ENCODE peak calls at places on chromosomes 3 and 15, in six cellular contexts. C, B, Z, N, R and A are unnamed samples.

GRCh38 chr15:67065531-67066005 is at the start of gene SMAD3:
- DNase-seq in Z (peak; percentile 91), R (peak; percentile 94), N (peak; percentile 96), B (peak; percentile 73), C (peak; percentile 86), A (peak; percentile 59)

GRCh38 chr15:49902791-49903481 is 216.1 kb downstream of the ATP8B4 start:
- DNase-seq in C (no peak), B (no peak), R (no peak), Z (no peak), N (no peak), A (no peak)

GRCh38 chr15:100769975-100770340 is 109.7 kb upstream of the ALDH1A3 start:
- DNase-seq in B (no peak), R (no peak), Z (no peak), C (no peak), N (no peak), A (no peak)

GRCh38 chr15:83046558-83047127 is 20.4 kb downstream of the BTBD1 start:
- DNase-seq in R (no peak), Z (no peak), B (no peak), N (no peak), C (no peak), A (no peak)

GRCh38 chr15:82575335-82575734 is 35.1 kb upstream of the RPS17 start:
- DNase-seq in B (no peak), R (no peak), N (no peak), Z (no peak), C (no peak), A (no peak)

GRCh38 chr15:49045691-49046112 is 544 bp downstream of the SECISBP2L start:
- DNase-seq in B (peak; percentile 54), Z (no peak), R (no peak), N (no peak), C (peak; percentile 21), A (no peak)

GRCh38 chr3:47194994-47195393 is 31.1 kb upstream of the SETD2 start:
- DNase-seq in N (no peak), C (no peak), B (no peak), Z (no peak), R (no peak), A (no peak)

GRCh38 chr3:111732248-111732879 is 126.7 kb upstream of the PHLDB2 start:
- DNase-seq in C (no peak), N (no peak), R (peak; percentile 72), Z (no peak), B (no peak), A (no peak)

GRCh38 chr15:68797157-68797556 is 23.5 kb downstream of the ANP32A start:
- DNase-seq in N (no peak), Z (no peak), C (no peak), R (no peak), B (no peak), A (no peak)

GRCh38 chr3:184710870-184711365 is 946 bp downstream of the MAGEF1 start:
- DNase-seq in R (no peak), Z (no peak), N (no peak), C (no peak), B (no peak), A (no peak)

GRCh38 chr3:6779140-6779539 is 81.8 kb upstream of the GRM7 start:
- DNase-seq in B (no peak), Z (no peak), C (no peak), N (no peak), R (no peak), A (no peak)

GRCh38 chr3:167886690-167887089 is 151.2 kb downstream of the SERPINI1 start:
- DNase-seq in C (no peak), B (no peak), N (no peak), R (no peak), Z (no peak), A (no peak)

GRCh38 chr15:82726816-82727215 is 17.1 kb upstream of the AP3B2 start:
- DNase-seq in C (no peak), N (no peak), Z (no peak), R (no peak), B (no peak), A (no peak)

GRCh38 chr3:174125267-174125844 is 727.8 kb downstream of the NLGN1 start:
- DNase-seq in Z (no peak), N (no peak), C (no peak), B (no peak), R (no peak), A (no peak)

GRCh38 chr3:9420850-9421549 is 23.6 kb downstream of the SETD5 start:
- DNase-seq in C (no peak), N (no peak), B (no peak), R (no peak), Z (no peak), A (no peak)

GRCh38 chr15:99105516-99106341 is 849 bp downstream of the SYNM start:
- DNase-seq in Z (peak; percentile 56), B (peak; percentile 81), R (peak; percentile 41), N (peak; percentile 79), C (no peak), A (no peak)

GRCh38 chr3:2514031-2514430 is 415.4 kb downstream of the CNTN4 start:
- DNase-seq in N (no peak), B (no peak), R (no peak), Z (no peak), C (no peak), A (no peak)

GRCh38 chr3:80408322-80408721 is 640.5 kb upstream of the ROBO1 start:
- DNase-seq in N (no peak), Z (no peak), R (no peak), C (no peak), B (no peak), A (no peak)

GRCh38 chr3:37096292-37096691 is 78.1 kb downstream of the LRRFIP2 start:
- DNase-seq in Z (no peak), R (no peak), C (no peak), B (no peak), N (no peak), A (no peak)

GRCh38 chr3:142209655-142210054 is 15.7 kb downstream of the GK5 start:
- DNase-seq in R (no peak), Z (no peak), N (peak; percentile 87), B (no peak), C (peak; percentile 69), A (no peak)

GRCh38 chr15:45113380-45113990 is 487 bp downstream of the DUOX2 start:
- DNase-seq in Z (no peak), B (no peak), R (no peak), C (no peak), N (no peak), A (no peak)

GRCh38 chr3:128945878-128946175 is 48.0 kb downstream of the CFAP92 start:
- DNase-seq in N (no peak), C (no peak), Z (no peak), R (no peak), B (no peak), A (no peak)

GRCh38 chr3:128946411-128946810 is 47.5 kb downstream of the CFAP92 start:
- DNase-seq in R (no peak), N (no peak), C (no peak), B (no peak), Z (no peak), A (no peak)

GRCh38 chr3:128945041-128945877 is 48.6 kb downstream of the CFAP92 start:
- DNase-seq in B (no peak), N (no peak), R (no peak), C (no peak), Z (no peak), A (no peak)

GRCh38 chr3:128949158-128949557 is 44.7 kb downstream of the CFAP92 start:
- DNase-seq in R (no peak), B (no peak), C (no peak), N (no peak), Z (no peak), A (no peak)

DNA sequence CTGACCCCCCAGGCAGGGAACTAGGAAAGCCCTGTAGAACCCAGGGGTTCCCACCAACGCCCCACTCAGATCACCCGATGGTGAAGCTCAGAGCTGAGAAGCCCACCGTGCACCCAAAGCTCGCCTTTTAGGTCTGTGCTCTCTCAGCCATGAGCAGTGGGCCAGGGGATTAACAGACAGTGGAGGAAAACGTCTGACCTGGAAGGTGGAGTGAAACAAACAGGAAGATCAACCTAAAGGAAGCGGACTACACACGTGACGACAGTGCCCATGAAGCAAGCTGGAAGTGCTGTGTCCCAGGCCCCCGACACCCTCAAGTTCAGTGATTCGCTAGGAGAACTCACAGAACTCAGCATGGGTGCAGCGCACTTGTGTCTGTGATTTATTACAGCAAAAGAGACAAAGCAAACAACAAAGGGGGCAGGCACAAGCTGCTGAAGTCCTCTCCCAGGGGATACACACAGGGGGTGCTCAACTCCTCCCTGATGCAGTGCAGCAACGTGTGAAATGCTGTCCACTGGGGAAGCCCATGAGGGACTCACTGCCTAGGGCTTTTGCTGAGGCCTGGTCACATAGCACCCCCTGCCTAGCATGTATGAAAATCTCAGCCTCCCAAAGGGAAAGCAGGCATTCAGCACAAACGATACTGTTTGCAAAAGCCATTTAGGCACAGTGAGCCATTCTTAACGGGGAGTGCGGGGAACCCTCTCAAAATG is 43.5 kb downstream of the CFAP92 start:
- DNase-seq in R (no peak), Z (no peak), N (no peak), B (peak; percentile 24), C (no peak), A (no peak)
- TF ChIP-seq CTCF in R (peak; percentile 38), Z (no peak), N (no peak), B (no peak), C (no peak), A (peak; percentile 30)

DNA sequence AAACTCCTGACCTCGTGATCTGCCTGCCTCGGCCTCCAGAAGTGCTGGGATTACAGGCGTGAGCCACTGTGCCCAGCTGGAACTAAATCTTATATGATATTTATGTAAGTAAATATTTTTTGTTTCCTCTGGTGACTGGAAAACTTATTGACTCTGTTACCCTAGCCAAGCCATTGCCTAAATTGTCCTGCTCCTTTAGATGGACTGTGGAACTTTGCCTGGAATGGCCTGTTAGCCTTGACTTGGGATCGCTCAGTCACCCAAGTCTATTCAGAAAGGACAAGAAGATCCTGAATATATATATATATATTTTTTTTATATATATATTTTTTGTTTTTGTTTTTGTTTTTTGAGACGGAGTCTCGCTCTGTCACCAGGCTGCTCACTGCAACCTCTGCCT is 113.9 kb downstream of the PDE8A start:
- DNase-seq in N (no peak), R (no peak), Z (no peak), B (no peak), C (no peak), A (no peak)
- TF ChIP-seq CTCF in N (no peak), R (no peak), Z (no peak), B (no peak), C (no peak), A (no peak)

GRCh38 chr3:169340055-169340454 is 323.5 kb downstream of the MECOM start:
- DNase-seq in Z (no peak), R (no peak), N (no peak), B (no peak), C (no peak), A (no peak)
- TF ChIP-seq CTCF in Z (no peak), R (no peak), N (no peak), B (no peak), C (no peak), A (no peak)

GRCh38 chr3:20041197-20041780 is 1.0 kb downstream of the KAT2B start:
- DNase-seq in N (peak; percentile 91), B (peak; percentile 90), Z (peak; percentile 92), C (peak; percentile 90), R (peak; percentile 94), A (peak; percentile 71)

GRCh38 chr3:20039765-20040475 is at the start of gene KAT2B:
- DNase-seq in C (peak; percentile 62), Z (peak; percentile 88), B (peak; percentile 83), N (peak; percentile 89), R (peak; percentile 91), A (peak; percentile 78)

GRCh38 chr3:20042331-20042730 is 2.1 kb downstream of the KAT2B start:
- DNase-seq in B (no peak), C (no peak), N (no peak), Z (no peak), R (no peak), A (no peak)

GRCh38 chr3:20039082-20039764 is 1.0 kb upstream of the KAT2B start:
- DNase-seq in R (no peak), Z (no peak), B (no peak), N (no peak), C (no peak), A (no peak)

GRCh38 chr3:20040476-20041196 is 390 bp downstream of the KAT2B start:
- DNase-seq in C (peak; percentile 71), B (peak; percentile 74), N (peak; percentile 91), Z (peak; percentile 87), R (peak; percentile 88), A (peak; percentile 30)
- TF ChIP-seq CTCF in C (no peak), B (no peak), N (no peak), Z (no peak), R (no peak), A (no peak)